ENCODE peak calls at places on chromosomes 12 and 14, in four cellular contexts. N is activated T-helper 1 cell treated with anti-CD3 and anti-CD28 coated beads, Interleukin-12 subunit alpha, Interleukin-12 subunit beta, Interleukin-2, Interleukin-4 antibody, amounts not matched to agents 30 ng/mL and 10 ng/mL and 1 ng/mL, durations not matched to agents 14 hours and 24 hours and 36 hours; U is T-cell; G is kidney glomerular epithelial cell. S is an unnamed sample.

GRCh38 chr12:15050664-15051063 is 77.8 kb downstream of the PDE6H start:
- DNase-seq in N (no peak), U (no peak), G (no peak), S (no peak)

GRCh38 chr12:54262403-54262925 is 17.5 kb downstream of the CBX5 start:
- DNase-seq in N (no peak), U (no peak), G (peak), S (no peak)

GRCh38 chr12:32444895-32445294 is 45.5 kb downstream of the FGD4 start:
- DNase-seq in N (no peak), U (no peak), G (peak), S (no peak)

GRCh38 chr14:27253946-27254345 is 656.1 kb upstream of the NOVA1 start:
- DNase-seq in N (no peak), U (no peak), G (peak), S (no peak)

GRCh38 chr14:68241862-68242490 is 422.4 kb downstream of the RAD51B start:
- DNase-seq in N (no peak), U (no peak), G (no peak), S (no peak)

GRCh38 chr12:113456199-113456598 is 15.5 kb downstream of the LHX5 start:
- DNase-seq in N (no peak), U (no peak), G (no peak), S (no peak)

GRCh38 chr14:94129758-94130414 is 482 bp upstream of the IFI27L2 start:
- DNase-seq in N (peak), U (no peak), G (peak), S (no peak)

GRCh38 chr12:125089083-125089482 is 23.8 kb downstream of the AACS start:
- DNase-seq in N (no peak), U (no peak), G (no peak), S (no peak)

GRCh38 chr12:59041241-59042121 is 121.2 kb upstream of the LRIG3 start:
- DNase-seq in N (no peak), U (no peak), G (peak), S (no peak)

GRCh38 chr14:99529899-99530298 is 48.7 kb downstream of the CCNK start:
- DNase-seq in N (no peak), U (no peak), G (no peak), S (no peak)

GRCh38 chr12:107287436-107288413 is 194.4 kb upstream of the CRY1 start:
- DNase-seq in N (peak), U (no peak), G (peak), S (no peak)

GRCh38 chr12:94401326-94401725 is 58.3 kb downstream of the CEP83 start:
- DNase-seq in N (no peak), U (no peak), G (no peak), S (no peak)

GRCh38 chr14:76826122-76826521 is at the start of gene LRRC74A:
- DNase-seq in N (no peak), U (no peak), G (no peak), S (no peak)

GRCh38 chr12:121992059-121992879 is 29.4 kb upstream of the BCL7A start:
- DNase-seq in N (peak), U (no peak), G (peak), S (peak)

GRCh38 chr12:103495158-103495782 is 498 bp downstream of the C12orf42 start:
- DNase-seq in N (peak), U (peak), G (no peak), S (no peak)

GRCh38 chr14:38238332-38238731 is 17.6 kb downstream of the CLEC14A start:
- DNase-seq in N (no peak), U (no peak), G (no peak), S (no peak)

S was measured in KG1.